ENCODE peak calls at places on chromosomes 16 and 17, in six cellular contexts. One of them, this sample, is unnamed.

GRCh38 chr17:82888583-82889495 is 49.0 kb upstream of the ZNF750 start:
- DNase-seq in BJ: no peak
- DNase-seq in fibroblast of mammary gland: no peak
- DNase-seq in effector memory CD4-positive, alpha-beta T cell: no peak
- DNase-seq in sigmoid colon: no peak
- DNase-seq in testis: peak; percentile 48
- DNase-seq in this sample: no peak

GRCh38 chr17:71409137-71409536 is 711.7 kb upstream of the SOX9 start:
- DNase-seq in fibroblast of mammary gland: no peak
- DNase-seq in sigmoid colon: no peak
- DNase-seq in BJ: no peak
- DNase-seq in testis: no peak
- DNase-seq in effector memory CD4-positive, alpha-beta T cell: no peak
- DNase-seq in this sample: no peak

GRCh38 chr17:44345497-44346026 is 460 bp downstream of the GRN start:
- DNase-seq in testis: peak; percentile 60
- DNase-seq in effector memory CD4-positive, alpha-beta T cell: no peak
- DNase-seq in BJ: no peak
- DNase-seq in fibroblast of mammary gland: peak; percentile 61
- DNase-seq in sigmoid colon: no peak
- DNase-seq in this sample: peak; percentile 43

GRCh38 chr16:9955677-9956076 is 226.6 kb downstream of the GRIN2A start:
- DNase-seq in testis: no peak
- DNase-seq in BJ: no peak
- DNase-seq in fibroblast of mammary gland: no peak
- DNase-seq in effector memory CD4-positive, alpha-beta T cell: no peak
- DNase-seq in sigmoid colon: no peak
- DNase-seq in this sample: no peak

GRCh38 chr16:48323783-48324775 is 61.1 kb downstream of the SIAH1 start:
- DNase-seq in effector memory CD4-positive, alpha-beta T cell: no peak
- DNase-seq in BJ: no peak
- DNase-seq in testis: no peak
- DNase-seq in fibroblast of mammary gland: peak; percentile 28
- DNase-seq in sigmoid colon: no peak
- DNase-seq in this sample: peak; percentile 6

GRCh38 chr16:19005561-19006445 is 22.1 kb downstream of the TMC7 start:
- DNase-seq in testis: no peak
- DNase-seq in fibroblast of mammary gland: peak; percentile 54
- DNase-seq in sigmoid colon: no peak
- DNase-seq in BJ: no peak
- DNase-seq in effector memory CD4-positive, alpha-beta T cell: no peak
- DNase-seq in this sample: no peak

GRCh38 chr16:2471653-2472487 is 773 bp downstream of the NTN3 start:
- DNase-seq in fibroblast of mammary gland: no peak
- DNase-seq in testis: no peak
- DNase-seq in effector memory CD4-positive, alpha-beta T cell: no peak
- DNase-seq in sigmoid colon: no peak
- DNase-seq in BJ: no peak
- DNase-seq in this sample: no peak

GRCh38 chr17:79136596-79136995 is 62.0 kb downstream of the ENGASE start:
- DNase-seq in sigmoid colon: no peak
- DNase-seq in effector memory CD4-positive, alpha-beta T cell: no peak
- DNase-seq in fibroblast of mammary gland: no peak
- DNase-seq in testis: no peak
- DNase-seq in BJ: no peak
- DNase-seq in this sample: no peak

GRCh38 chr17:28141783-28142182 is 99.3 kb downstream of the NLK start:
- DNase-seq in sigmoid colon: no peak
- DNase-seq in testis: no peak
- DNase-seq in effector memory CD4-positive, alpha-beta T cell: no peak
- DNase-seq in fibroblast of mammary gland: no peak
- DNase-seq in BJ: no peak
- DNase-seq in this sample: no peak

GRCh38 chr17:29784661-29785060 is 145.4 kb downstream of the SSH2 start:
- DNase-seq in effector memory CD4-positive, alpha-beta T cell: no peak
- DNase-seq in sigmoid colon: no peak
- DNase-seq in fibroblast of mammary gland: peak; percentile 14
- DNase-seq in BJ: no peak
- DNase-seq in testis: no peak
- DNase-seq in this sample: no peak

GRCh38 chr16:86219655-86220445 is 290.5 kb upstream of the FOXF1 start:
- DNase-seq in BJ: no peak
- DNase-seq in fibroblast of mammary gland: peak; percentile 67
- DNase-seq in effector memory CD4-positive, alpha-beta T cell: no peak
- DNase-seq in sigmoid colon: peak; percentile 62
- DNase-seq in testis: no peak
- DNase-seq in this sample: no peak

GRCh38 chr16:49921791-49922456 is 66.0 kb upstream of the ZNF423 start:
- DNase-seq in effector memory CD4-positive, alpha-beta T cell: no peak
- DNase-seq in fibroblast of mammary gland: peak; percentile 36
- DNase-seq in BJ: no peak
- DNase-seq in testis: peak; percentile 82
- DNase-seq in sigmoid colon: peak; percentile 72
- DNase-seq in this sample: peak; percentile 32

GRCh38 chr16:87461466-87461975 is 31.3 kb downstream of the ZCCHC14 start:
- DNase-seq in testis: peak; percentile 84
- DNase-seq in sigmoid colon: peak; percentile 81
- DNase-seq in fibroblast of mammary gland: peak; percentile 54
- DNase-seq in effector memory CD4-positive, alpha-beta T cell: no peak
- DNase-seq in BJ: no peak
- DNase-seq in this sample: peak; percentile 20

GRCh38 chr17:56897646-56898424 is 16.0 kb downstream of the TRIM25 start:
- DNase-seq in fibroblast of mammary gland: no peak
- DNase-seq in testis: no peak
- DNase-seq in effector memory CD4-positive, alpha-beta T cell: no peak
- DNase-seq in sigmoid colon: no peak
- DNase-seq in BJ: no peak
- DNase-seq in this sample: no peak

GRCh38 chr17:73644145-73645049 is at the start of gene SDK2:
- DNase-seq in sigmoid colon: no peak
- DNase-seq in testis: peak; percentile 32
- DNase-seq in effector memory CD4-positive, alpha-beta T cell: no peak
- DNase-seq in fibroblast of mammary gland: no peak
- DNase-seq in BJ: no peak
- DNase-seq in this sample: no peak

GRCh38 chr17:32479074-32479617 is 7.6 kb upstream of the CDK5R1 start:
- DNase-seq in BJ: no peak
- DNase-seq in testis: no peak
- DNase-seq in effector memory CD4-positive, alpha-beta T cell: no peak
- DNase-seq in fibroblast of mammary gland: no peak
- DNase-seq in sigmoid colon: no peak
- DNase-seq in this sample: no peak

GRCh38 chr16:11990672-11991390 is 14.3 kb downstream of the SNX29 start:
- DNase-seq in fibroblast of mammary gland: no peak
- DNase-seq in effector memory CD4-positive, alpha-beta T cell: no peak
- DNase-seq in BJ: no peak
- DNase-seq in sigmoid colon: no peak
- DNase-seq in testis: no peak
- DNase-seq in this sample: no peak

GRCh38 chr17:65670667-65671371 is 109.4 kb upstream of the AXIN2 start:
- DNase-seq in sigmoid colon: no peak
- DNase-seq in testis: no peak
- DNase-seq in fibroblast of mammary gland: no peak
- DNase-seq in BJ: no peak
- DNase-seq in effector memory CD4-positive, alpha-beta T cell: no peak
- DNase-seq in this sample: no peak

GRCh38 chr17:6350806-6351205 is 84.1 kb downstream of the AIPL1 start:
- DNase-seq in effector memory CD4-positive, alpha-beta T cell: no peak
- DNase-seq in fibroblast of mammary gland: no peak
- DNase-seq in sigmoid colon: no peak
- DNase-seq in testis: no peak
- DNase-seq in BJ: no peak
- DNase-seq in this sample: no peak

DNA sequence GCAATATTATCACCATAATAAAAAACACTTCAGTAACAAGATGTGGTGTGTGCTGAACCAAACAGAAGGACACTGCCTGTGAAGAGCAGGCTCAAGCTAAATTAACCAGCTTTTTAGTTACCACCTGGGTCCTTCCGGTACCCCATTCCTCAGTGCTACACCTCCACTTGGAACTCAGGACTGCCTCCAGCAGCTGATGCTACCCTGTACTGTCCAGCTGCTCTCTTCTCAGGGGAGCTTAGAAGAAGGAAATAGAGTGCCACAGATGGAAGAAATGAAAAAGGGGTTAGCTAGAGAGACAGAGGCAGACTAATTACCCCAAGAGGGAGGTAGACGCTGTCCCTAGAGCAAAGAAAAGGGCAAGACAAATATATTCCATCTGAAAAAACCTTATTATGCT is 5.7 kb downstream of the MED13 start:
- DNase-seq in BJ: no peak
- DNase-seq in testis: no peak
- DNase-seq in sigmoid colon: no peak
- DNase-seq in effector memory CD4-positive, alpha-beta T cell: no peak
- DNase-seq in fibroblast of mammary gland: no peak
- DNase-seq in this sample: no peak
- H3K4me3 ChIP-seq in BJ: no peak overlapping the region
- H3K4me3 ChIP-seq in testis: no peak overlapping the region
- H3K4me3 ChIP-seq in sigmoid colon: no peak overlapping the region
- H3K4me3 ChIP-seq in effector memory CD4-positive, alpha-beta T cell: no peak overlapping the region
- H3K4me3 ChIP-seq in fibroblast of mammary gland: no peak overlapping the region
- H3K4me3 ChIP-seq in this sample: no peak overlapping the region

GRCh38 chr17:77526259-77526711 is 385.5 kb downstream of the SEC14L1 start:
- DNase-seq in fibroblast of mammary gland: no peak
- DNase-seq in testis: no peak
- DNase-seq in effector memory CD4-positive, alpha-beta T cell: no peak
- DNase-seq in BJ: no peak
- DNase-seq in sigmoid colon: peak; percentile 36
- DNase-seq in this sample: no peak
- H3K4me3 ChIP-seq in fibroblast of mammary gland: no peak overlapping the region
- H3K4me3 ChIP-seq in testis: peak overlapping the region; percentile 41
- H3K4me3 ChIP-seq in effector memory CD4-positive, alpha-beta T cell: no peak overlapping the region
- H3K4me3 ChIP-seq in BJ: no peak overlapping the region
- H3K4me3 ChIP-seq in sigmoid colon: no peak overlapping the region
- H3K4me3 ChIP-seq in this sample: no peak overlapping the region

DNA sequence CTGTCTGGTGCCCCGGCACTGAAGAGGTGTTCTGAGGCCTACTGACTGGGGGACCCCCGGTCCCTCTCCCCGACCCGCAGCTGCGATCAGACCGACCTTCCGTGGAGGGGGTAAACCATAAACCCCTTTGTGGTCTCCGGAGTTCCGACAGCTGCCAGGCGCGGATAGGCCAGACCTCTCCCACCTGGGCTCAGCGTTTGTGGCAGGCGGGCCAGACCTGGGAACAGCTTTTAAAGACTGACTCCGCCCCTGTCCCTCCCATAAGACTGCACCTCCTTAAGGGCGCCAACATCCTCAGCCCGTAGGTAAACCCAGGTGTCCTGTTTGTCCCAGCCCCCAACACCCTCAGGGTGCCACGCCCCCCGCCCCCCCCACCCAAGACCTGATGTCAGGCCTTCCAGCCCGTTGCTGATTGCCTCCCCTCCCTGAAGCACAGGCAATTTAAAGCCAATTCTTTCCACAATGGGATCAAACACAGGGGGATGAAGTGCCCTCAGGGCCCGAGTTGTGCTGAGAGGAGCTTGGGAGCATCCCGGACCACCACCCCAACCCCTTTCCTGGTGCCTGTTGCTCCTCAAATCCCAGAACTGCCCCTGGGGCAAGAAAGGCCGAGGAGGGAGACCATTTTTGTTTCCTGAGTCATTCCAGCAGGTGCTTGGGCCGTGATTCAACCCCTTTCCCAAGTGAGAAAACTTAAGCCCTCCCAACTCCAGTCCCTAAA is at the start of gene SOX15:
- DNase-seq in testis: no peak
- DNase-seq in effector memory CD4-positive, alpha-beta T cell: no peak
- DNase-seq in sigmoid colon: no peak
- DNase-seq in fibroblast of mammary gland: no peak
- DNase-seq in BJ: no peak
- DNase-seq in this sample: no peak
- H3K4me3 ChIP-seq in testis: peak within 1 kb of the TSS; percentile 61
- H3K4me3 ChIP-seq in effector memory CD4-positive, alpha-beta T cell: no peak within 1 kb of the TSS
- H3K4me3 ChIP-seq in sigmoid colon: peak within 1 kb of the TSS; percentile 73
- H3K4me3 ChIP-seq in fibroblast of mammary gland: no peak within 1 kb of the TSS
- H3K4me3 ChIP-seq in BJ: peak within 1 kb of the TSS; percentile 22
- H3K4me3 ChIP-seq in this sample: no peak within 1 kb of the TSS

GRCh38 chr17:50466371-50467113 is 2.1 kb downstream of the CHAD start:
- DNase-seq in sigmoid colon: peak; percentile 53
- DNase-seq in effector memory CD4-positive, alpha-beta T cell: no peak
- DNase-seq in BJ: no peak
- DNase-seq in fibroblast of mammary gland: no peak
- DNase-seq in testis: no peak
- DNase-seq in this sample: no peak
- H3K4me3 ChIP-seq in sigmoid colon: no peak overlapping the region
- H3K4me3 ChIP-seq in effector memory CD4-positive, alpha-beta T cell: no peak overlapping the region
- H3K4me3 ChIP-seq in BJ: no peak overlapping the region
- H3K4me3 ChIP-seq in fibroblast of mammary gland: no peak overlapping the region
- H3K4me3 ChIP-seq in testis: no peak overlapping the region
- H3K4me3 ChIP-seq in this sample: no peak overlapping the region

GRCh38 chr17:16475196-16475704 is 16.7 kb downstream of the LRRC75A start:
- DNase-seq in testis: no peak
- DNase-seq in effector memory CD4-positive, alpha-beta T cell: no peak
- DNase-seq in sigmoid colon: no peak
- DNase-seq in BJ: no peak
- DNase-seq in fibroblast of mammary gland: no peak
- DNase-seq in this sample: no peak

GRCh38 chr17:16477666-16478065 is 14.3 kb downstream of the LRRC75A start:
- DNase-seq in fibroblast of mammary gland: no peak
- DNase-seq in sigmoid colon: no peak
- DNase-seq in effector memory CD4-positive, alpha-beta T cell: no peak
- DNase-seq in BJ: no peak
- DNase-seq in testis: no peak
- DNase-seq in this sample: no peak

GRCh38 chr17:16478693-16479092 is 13.3 kb downstream of the LRRC75A start:
- DNase-seq in effector memory CD4-positive, alpha-beta T cell: no peak
- DNase-seq in BJ: no peak
- DNase-seq in sigmoid colon: no peak
- DNase-seq in fibroblast of mammary gland: no peak
- DNase-seq in testis: no peak
- DNase-seq in this sample: no peak

GRCh38 chr17:16479264-16479663 is 12.7 kb downstream of the LRRC75A start:
- DNase-seq in fibroblast of mammary gland: no peak
- DNase-seq in BJ: no peak
- DNase-seq in effector memory CD4-positive, alpha-beta T cell: no peak
- DNase-seq in testis: no peak
- DNase-seq in sigmoid colon: no peak
- DNase-seq in this sample: no peak

DNA sequence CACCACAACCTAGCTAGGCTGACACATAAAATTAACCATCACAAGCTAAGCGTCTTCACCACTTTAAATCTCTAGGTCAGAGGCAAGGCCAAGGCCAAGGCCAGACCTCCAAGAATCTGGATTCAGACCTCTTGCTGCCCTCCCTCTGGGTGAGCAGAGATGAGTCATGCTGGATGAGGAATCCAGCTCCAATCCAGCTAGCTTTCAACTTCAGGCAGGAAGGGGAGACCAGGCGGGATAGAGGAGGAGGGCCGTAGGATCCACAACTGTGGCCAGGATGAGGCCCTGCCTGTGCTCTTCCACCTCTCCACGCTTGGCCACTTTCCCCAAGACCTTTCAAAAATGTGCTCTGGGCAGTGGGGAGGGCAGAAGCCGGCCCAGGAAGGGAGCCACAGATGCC is 14.7 kb downstream of the LRRC75A start:
- DNase-seq in effector memory CD4-positive, alpha-beta T cell: no peak
- DNase-seq in sigmoid colon: peak; percentile 87
- DNase-seq in testis: peak; percentile 57
- DNase-seq in fibroblast of mammary gland: peak; percentile 91
- DNase-seq in BJ: peak; percentile 60
- DNase-seq in this sample: no peak
- H3K4me3 ChIP-seq in effector memory CD4-positive, alpha-beta T cell: no peak overlapping the region
- H3K4me3 ChIP-seq in sigmoid colon: no peak overlapping the region
- H3K4me3 ChIP-seq in testis: no peak overlapping the region
- H3K4me3 ChIP-seq in fibroblast of mammary gland: no peak overlapping the region
- H3K4me3 ChIP-seq in BJ: no peak overlapping the region
- H3K4me3 ChIP-seq in this sample: no peak overlapping the region

This sample was measured in Jurkat, Clone E6-1.